ENCODE peak calls at places on chromosomes 13 and 19, in ten cellular contexts. O is posterior vena cava; R is thoracic aorta; Y is stimulated activated CD8-positive, alpha-beta memory T cell treated with anti-CD3 and anti-CD28 coated beads, Interleukin-4, amount 100 ng/mL, for 1 hour; U is body of pancreas; G is T-helper 17 cell; E is nephron progenitor cell; A is stimulated activated CD4-positive, alpha-beta T cell treated with anti-CD3 and anti-CD28 coated beads, Interleukin-2, amount 100 ng/mL, for 48 hours; T is NCI-H2081; B is Daoy. I is an unnamed sample.

GRCh38 chr19:8149261-8150094 is at the start of gene FBN3:
- DNase-seq in U (no peak), R (no peak), T (no peak), Y (no peak), O (no peak), A (no peak), E (peak), B (no peak), G (no peak), I (no peak)

GRCh38 chr13:29227560-29227959 is 367.9 kb downstream of the SLC7A1 start:
- DNase-seq in A (no peak), E (no peak), T (no peak), O (no peak), B (no peak), R (no peak), U (no peak), Y (no peak), G (no peak), I (no peak)

GRCh38 chr13:97506511-97506910 is 72.5 kb downstream of the RAP2A start:
- DNase-seq in U (no peak), Y (no peak), R (no peak), G (no peak), A (no peak), T (no peak), B (no peak), E (no peak), O (no peak), I (peak)

GRCh38 chr19:49913720-49914119 is 15.3 kb upstream of the ATF5 start:
- DNase-seq in A (no peak), B (no peak), T (no peak), G (no peak), U (no peak), E (no peak), Y (no peak), O (no peak), R (no peak), I (no peak)

GRCh38 chr13:21079761-21080730 is 18.7 kb upstream of the LATS2 start:
- DNase-seq in R (no peak), A (no peak), B (peak), T (no peak), G (no peak), O (no peak), U (peak), E (no peak), Y (no peak), I (no peak)

GRCh38 chr19:44875666-44876418 is 15.2 kb upstream of the TOMM40 start:
- DNase-seq in R (no peak), E (no peak), O (no peak), A (no peak), U (peak), B (peak), G (no peak), Y (no peak), T (no peak), I (no peak)

GRCh38 chr13:77337159-77337558 is 10.3 kb upstream of the MYCBP2 start:
- DNase-seq in B (no peak), R (no peak), E (no peak), A (no peak), U (no peak), O (no peak), T (no peak), Y (no peak), G (no peak), I (no peak)

GRCh38 chr13:51000576-51001260 is 91.1 kb downstream of the RNASEH2B start:
- DNase-seq in E (peak), G (no peak), U (no peak), A (no peak), T (peak), R (no peak), B (peak), O (no peak), Y (no peak), I (peak)

GRCh38 chr13:31050486-31051400 is 111.0 kb downstream of the HSPH1 start:
- DNase-seq in O (no peak), A (no peak), G (no peak), U (no peak), R (no peak), B (no peak), E (no peak), T (no peak), Y (no peak), I (no peak)

GRCh38 chr19:54114340-54114826 is 1.1 kb downstream of the TFPT start:
- DNase-seq in G (peak), Y (no peak), O (peak), A (peak), E (no peak), R (no peak), T (peak), B (peak), U (no peak), I (no peak)

GRCh38 chr19:45705710-45706415 is 13.4 kb downstream of the QPCTL start:
- DNase-seq in Y (no peak), O (no peak), A (no peak), U (no peak), B (no peak), R (no peak), E (no peak), T (no peak), G (no peak), I (no peak)

GRCh38 chr13:77565635-77566034 is 30.1 kb downstream of the SCEL start:
- DNase-seq in U (no peak), B (peak), G (no peak), R (no peak), A (no peak), O (no peak), T (peak), E (no peak), Y (no peak), I (peak)

GRCh38 chr13:110757296-110757695 is 43.8 kb downstream of the ING1 start:
- DNase-seq in A (no peak), G (no peak), R (no peak), T (no peak), Y (no peak), O (peak), E (no peak), U (no peak), B (no peak), I (no peak)

GRCh38 chr13:21885714-21886224 is 214.9 kb downstream of the FGF9 start:
- DNase-seq in O (no peak), R (no peak), U (no peak), A (no peak), B (no peak), E (no peak), G (no peak), T (no peak), Y (no peak), I (no peak)

GRCh38 chr13:47399599-47399998 is 502.7 kb upstream of the HTR2A start:
- DNase-seq in Y (no peak), O (no peak), E (no peak), R (no peak), T (no peak), U (no peak), A (no peak), G (no peak), B (no peak), I (no peak)

GRCh38 chr19:47582320-47582909 is 9.5 kb upstream of the ZNF541 start:
- DNase-seq in U (no peak), R (no peak), T (no peak), O (no peak), E (no peak), G (no peak), Y (no peak), B (peak), A (no peak), I (no peak)

GRCh38 chr13:33544308-33544707 is 258.8 kb upstream of the STARD13 start:
- DNase-seq in A (no peak), O (no peak), B (no peak), Y (no peak), E (no peak), R (no peak), T (peak), G (no peak), U (no peak), I (no peak)

GRCh38 chr19:34428549-34429285 is 536 bp downstream of the UBA2 start:
- DNase-seq in R (no peak), A (peak), G (no peak), O (peak), U (peak), T (no peak), Y (no peak), B (peak), E (no peak), I (no peak)

GRCh38 chr13:95708390-95708774 is 31.4 kb downstream of the DNAJC3 start:
- DNase-seq in B (no peak), T (no peak), A (no peak), Y (no peak), R (no peak), O (no peak), U (no peak), E (no peak), G (no peak), I (no peak)

GRCh38 chr13:113997845-113998751 is 24.2 kb upstream of the C13orf46 start:
- DNase-seq in O (peak), R (peak), E (no peak), A (no peak), U (peak), T (no peak), Y (no peak), G (no peak), B (peak), I (peak)

GRCh38 chr19:28715157-28715556 is 497.8 kb downstream of the UQCRFS1 start:
- DNase-seq in T (no peak), O (no peak), A (no peak), E (no peak), G (no peak), U (no peak), Y (no peak), B (peak), R (no peak), I (no peak)

GRCh38 chr13:107835339-107836018 is 379.9 kb downstream of the LIG4 start:
- DNase-seq in E (no peak), T (no peak), Y (no peak), O (no peak), G (no peak), U (no peak), R (no peak), B (peak), A (no peak), I (no peak)

GRCh38 chr19:392375-392970 is 16.5 kb downstream of the C2CD4C start:
- DNase-seq in T (no peak), A (no peak), O (peak), E (no peak), G (no peak), U (no peak), Y (no peak), B (no peak), R (no peak), I (no peak)

GRCh38 chr19:29260477-29261317 is 47.7 kb upstream of the UQCRFS1 start:
- DNase-seq in B (peak), Y (no peak), U (no peak), T (no peak), O (no peak), E (peak), R (no peak), G (no peak), A (peak), I (peak)

GRCh38 chr19:35397064-35397463 is 26.2 kb downstream of the GPR42 start:
- DNase-seq in R (no peak), U (no peak), O (no peak), Y (no peak), T (no peak), B (no peak), G (no peak), A (no peak), E (no peak), I (no peak)

I was measured in fibroblast of the conjunctiva.